ENCODE peak calls at places on chromosomes 6 and 20, in four cellular contexts. I, C, B and K are unnamed samples.

GRCh38 chr6:113211185-113211584 is 646.0 kb upstream of the MARCKS start:
- DNase-seq in I (no peak), C (no peak), B (peak; percentile 20), K (no peak)

GRCh38 chr20:469746-470490 is 7.6 kb upstream of the TBC1D20 start:
- DNase-seq in C (no peak), B (no peak), I (no peak), K (no peak)

GRCh38 chr6:26270903-26271639 is 93.9 kb upstream of the BTN3A2 start:
- DNase-seq in I (peak; percentile 82), B (peak; percentile 98), C (peak; percentile 88), K (peak; percentile 41)

GRCh38 chr20:7136886-7137285 is 369.4 kb downstream of the BMP2 start:
- DNase-seq in B (no peak), I (no peak), C (no peak), K (no peak)

GRCh38 chr6:41621367-41621766 is 16.9 kb upstream of the MDFI start:
- DNase-seq in B (no peak), I (no peak), C (no peak), K (no peak)

GRCh38 chr6:38417521-38417920 is 222.2 kb downstream of the BTBD9 start:
- DNase-seq in B (peak; percentile 37), I (no peak), C (no peak), K (no peak)

GRCh38 chr6:142112451-142113061 is 20.2 kb upstream of the GJE1 start:
- DNase-seq in B (peak; percentile 78), C (peak; percentile 86), I (peak; percentile 87), K (peak; percentile 66)

GRCh38 chr6:90285611-90286381 is 10.8 kb downstream of the BACH2 start:
- DNase-seq in I (peak; percentile 72), C (peak; percentile 88), B (peak; percentile 93), K (peak; percentile 92)

GRCh38 chr6:333379-334002 is 41.2 kb downstream of the DUSP22 start:
- DNase-seq in C (no peak), I (no peak), B (peak; percentile 44), K (no peak)

GRCh38 chr6:135087403-135087802 is 32.8 kb upstream of the HBS1L start:
- DNase-seq in B (peak; percentile 56), I (no peak), C (no peak), K (no peak)

GRCh38 chr20:23116301-23117089 is 30.4 kb upstream of the CD93 start:
- DNase-seq in C (no peak), B (no peak), I (no peak), K (no peak)

GRCh38 chr6:31572041-31572911 is at the start of gene LTA:
- DNase-seq in I (no peak), C (peak; percentile 80), B (no peak), K (no peak)

GRCh38 chr20:54132612-54133433 is 41.0 kb downstream of the CYP24A1 start:
- DNase-seq in C (peak; percentile 57), B (peak; percentile 82), I (no peak), K (no peak)

GRCh38 chr6:170111816-170112582 is 178.9 kb downstream of the DLL1 start:
- DNase-seq in C (peak; percentile 31), I (peak; percentile 7), B (peak; percentile 63), K (no peak)

GRCh38 chr6:31690231-31691077 is 9.6 kb upstream of the LY6G5C start:
- DNase-seq in B (peak; percentile 78), C (peak; percentile 75), I (no peak), K (no peak)

GRCh38 chr6:3419624-3420272 is 37.1 kb downstream of the SLC22A23 start:
- DNase-seq in I (no peak), B (peak; percentile 96), C (peak; percentile 63), K (no peak)

GRCh38 chr6:44730771-44731391 is 343.4 kb downstream of the CDC5L start:
- DNase-seq in I (no peak), C (no peak), B (peak; percentile 16), K (no peak)

GRCh38 chr20:36628076-36628475 is 17.9 kb downstream of the SLA2 start:
- DNase-seq in C (no peak), B (no peak), I (no peak), K (no peak)

DNA sequence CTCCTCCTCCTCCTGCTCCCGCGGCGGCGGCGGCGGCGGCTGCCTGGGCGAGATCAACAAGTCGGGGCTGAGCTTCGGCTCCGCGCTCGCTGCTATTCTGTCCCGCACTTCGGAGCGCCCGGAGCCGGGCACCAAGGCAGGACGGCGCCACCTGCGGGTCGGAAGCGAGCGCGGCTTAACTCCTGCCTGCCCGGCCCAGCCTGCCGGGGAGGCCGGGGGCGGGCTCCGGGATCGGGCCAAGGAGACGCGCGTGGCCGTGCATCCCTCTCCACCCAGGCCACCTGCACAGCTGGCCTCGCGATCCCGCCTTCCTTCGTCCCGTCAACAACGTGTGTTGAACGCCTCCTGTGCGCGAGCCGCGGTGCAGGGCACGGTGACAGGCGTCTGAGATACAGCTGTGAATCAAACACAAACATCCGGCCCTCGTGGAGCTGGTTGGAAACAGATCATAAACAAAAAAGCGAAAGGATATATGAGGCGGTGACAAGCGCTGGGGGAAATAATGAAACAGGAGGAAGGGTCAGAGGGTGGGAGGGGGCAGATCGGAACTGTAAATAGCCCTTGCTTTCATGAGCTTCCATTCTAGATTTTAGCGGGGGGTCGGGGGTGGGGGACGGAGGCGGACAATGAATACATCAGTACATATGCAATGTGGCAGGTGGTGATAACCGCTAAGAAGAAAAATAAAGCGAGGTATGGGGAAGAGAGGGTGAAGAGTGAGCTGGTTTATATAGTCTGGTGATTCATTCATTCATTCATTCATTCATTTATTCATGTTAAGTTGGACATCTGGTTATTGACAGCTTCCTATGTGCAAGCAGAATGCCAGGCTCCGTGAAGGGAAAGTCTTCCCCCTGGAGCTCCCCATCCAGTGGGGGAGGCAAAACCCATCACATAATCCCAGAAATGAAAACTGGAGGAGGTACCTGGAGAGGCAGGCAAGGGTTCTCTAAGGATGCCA is 2.0 kb upstream of the KCNB1 start:
- DNase-seq in C (peak; percentile 76), B (peak; percentile 94), I (peak; percentile 89), K (peak; percentile 86)
- H3K4me3 ChIP-seq in C (peak overlapping the region; percentile 39), B (peak overlapping the region; percentile 19), I (peak overlapping the region; percentile 56), K (peak overlapping the region; percentile 58)

GRCh38 chr6:160714731-160715130 is 12.7 kb downstream of the PLG start:
- DNase-seq in I (no peak), C (no peak), B (no peak), K (no peak)
- H3K27ac ChIP-seq in I (no peak overlapping the region), C (no peak overlapping the region), B (no peak overlapping the region), K (no peak overlapping the region)

GRCh38 chr6:157761926-157762325 is 61.1 kb upstream of the SNX9 start:
- DNase-seq in I (no peak), C (no peak), B (no peak), K (no peak)
- H3K4me3 ChIP-seq in I (no peak overlapping the region), C (no peak overlapping the region), B (no peak overlapping the region), K (no peak overlapping the region)

DNA sequence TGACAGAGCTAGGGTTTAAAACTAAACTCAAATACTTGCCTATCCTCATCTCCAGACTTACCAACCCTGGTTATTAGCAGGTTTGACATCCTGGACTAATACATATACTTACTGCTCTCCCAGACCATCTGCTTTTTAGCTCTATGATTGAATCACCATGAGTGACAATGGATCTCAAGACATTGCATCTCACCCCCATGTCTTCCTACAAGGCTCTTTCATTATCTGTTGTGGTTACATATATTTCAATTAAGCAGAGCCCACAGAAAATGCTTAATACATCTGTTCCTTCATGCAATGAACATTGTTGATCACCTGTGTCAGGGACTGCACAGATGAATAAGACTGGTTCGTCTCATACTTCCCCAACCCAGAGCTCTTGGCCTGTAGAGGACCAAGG is 19.4 kb downstream of the SAMD3 start:
- DNase-seq in B (no peak), I (no peak), C (no peak), K (no peak)
- H3K27ac ChIP-seq in B (no peak overlapping the region), I (no peak overlapping the region), C (no peak overlapping the region), K (no peak overlapping the region)

GRCh38 chr6:13814176-13814937 is at the start of gene MCUR1:
- DNase-seq in B (peak; percentile 89), I (peak; percentile 92), C (peak; percentile 94), K (peak; percentile 95)
- H3K4me3 ChIP-seq in B (peak within 1 kb of the TSS; percentile 73), I (peak within 1 kb of the TSS; percentile 92), C (peak within 1 kb of the TSS; percentile 73), K (peak within 1 kb of the TSS; percentile 93)

DNA sequence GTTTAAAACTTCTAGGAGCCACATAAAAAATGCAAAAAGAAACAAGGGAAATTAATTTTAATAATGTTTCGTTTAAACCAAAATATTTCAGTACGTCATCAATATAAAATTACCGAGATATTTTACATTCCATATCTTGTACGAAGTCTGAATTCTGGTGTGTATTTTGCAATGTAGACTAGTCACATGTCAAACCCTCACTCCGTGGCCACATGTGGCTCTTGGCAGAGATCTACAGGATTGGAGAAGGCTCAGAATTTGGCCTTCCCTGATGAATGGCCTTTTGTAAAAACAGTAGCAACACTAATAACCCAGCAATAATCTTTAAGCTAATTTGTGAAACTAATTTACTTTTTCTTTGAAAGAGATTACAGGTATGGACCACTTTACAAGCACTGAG is 217.0 kb downstream of the PRL start:
- DNase-seq in B (no peak), C (no peak), I (no peak), K (peak; percentile 43)
- H3K27ac ChIP-seq in B (no peak overlapping the region), C (no peak overlapping the region), I (no peak overlapping the region), K (no peak overlapping the region)

GRCh38 chr20:56412949-56413348 is 889 bp downstream of the CASS4 start:
- DNase-seq in I (no peak), C (no peak), B (no peak), K (no peak)
- H3K4me3 ChIP-seq in I (no peak overlapping the region), C (no peak overlapping the region), B (no peak overlapping the region), K (no peak overlapping the region)

DNA sequence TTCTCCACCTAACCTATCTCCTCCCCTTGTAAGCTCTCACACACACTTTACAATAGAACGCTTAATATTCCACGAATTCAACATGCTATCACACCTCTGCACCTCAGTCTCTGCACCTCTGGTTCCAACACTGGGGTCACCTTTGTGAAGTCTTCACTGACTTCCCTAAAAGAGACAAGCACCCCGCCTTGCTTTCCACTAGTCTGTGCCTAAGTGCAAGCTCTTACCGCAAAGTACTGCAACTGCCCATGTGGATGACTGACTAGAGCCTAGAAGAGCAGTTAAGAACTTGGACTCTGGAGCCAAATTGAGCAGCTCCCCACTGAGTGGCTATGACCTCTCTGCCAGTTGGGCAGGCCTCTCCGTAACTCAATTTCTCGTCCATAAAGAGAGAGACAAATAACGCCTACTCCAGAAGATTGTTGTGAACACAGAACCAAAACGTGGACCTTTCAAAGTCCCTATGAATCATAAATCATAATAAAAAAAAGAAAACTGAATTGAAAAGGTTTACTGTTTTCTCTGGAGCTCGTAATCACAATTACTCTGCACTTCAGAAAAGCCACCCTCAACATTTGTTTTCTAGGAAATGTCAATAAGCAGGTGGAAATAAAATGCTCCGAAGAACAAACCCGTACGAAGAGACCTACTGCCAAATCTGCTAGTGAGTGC is 1.2 kb downstream of the IFNGR1 start:
- DNase-seq in B (peak; percentile 17), I (peak; percentile 24), C (peak; percentile 78), K (peak; percentile 32)
- H3K27ac ChIP-seq in B (no peak overlapping the region), I (peak overlapping the region; percentile 97), C (peak overlapping the region; percentile 99), K (peak overlapping the region; percentile 88)